ENCODE peak calls at places on chromosomes 7 and 10, in four cellular contexts. P, E, D and U are unnamed samples.

GRCh38 chr10:14653271-14654161 is 121.2 kb downstream of the FAM107B start:
- DNase-seq in E (peak; percentile 51), P (no peak), D (peak; percentile 92), U (peak; percentile 75)

GRCh38 chr10:113540845-113541553 is 11.9 kb upstream of the HABP2 start:
- DNase-seq in P (no peak), D (peak; percentile 53), E (no peak), U (peak; percentile 47)

GRCh38 chr7:70523626-70524351 is 608.2 kb upstream of the GALNT17 start:
- DNase-seq in P (no peak), D (no peak), E (no peak), U (no peak)

GRCh38 chr10:125153693-125154490 is 6.5 kb downstream of the CTBP2 start:
- DNase-seq in P (no peak), D (peak; percentile 72), E (no peak), U (no peak)

GRCh38 chr7:128842674-128843641 is 12.8 kb downstream of the FLNC start:
- DNase-seq in D (no peak), E (no peak), P (no peak), U (no peak)

GRCh38 chr10:29955308-29955935 is 104.0 kb downstream of the JCAD start:
- DNase-seq in E (peak; percentile 42), P (no peak), D (peak; percentile 36), U (peak; percentile 67)

GRCh38 chr10:97731346-97732051 is 5.4 kb upstream of the ZFYVE27 start:
- DNase-seq in P (peak; percentile 20), D (peak; percentile 77), E (no peak), U (peak; percentile 41)

GRCh38 chr7:40866601-40867000 is 731.8 kb downstream of the SUGCT start:
- DNase-seq in D (no peak), E (no peak), P (no peak), U (no peak)

GRCh38 chr7:96297873-96298272 is 24.0 kb downstream of the SLC25A13 start:
- DNase-seq in D (no peak), E (no peak), P (no peak), U (no peak)

GRCh38 chr7:100584046-100584676 is 1.8 kb downstream of the LRCH4 start:
- DNase-seq in P (no peak), E (no peak), D (no peak), U (no peak)

GRCh38 chr10:84706875-84707274 is 378.5 kb downstream of the CCSER2 start:
- DNase-seq in P (no peak), D (peak; percentile 2), E (no peak), U (peak; percentile 43)

GRCh38 chr10:132353456-132354355 is 21.7 kb downstream of the LRRC27 start:
- DNase-seq in P (no peak), D (no peak), E (no peak), U (no peak)

GRCh38 chr7:132646064-132646463 is 69.8 kb upstream of the PLXNA4 start:
- DNase-seq in D (peak; percentile 9), E (no peak), P (no peak), U (no peak)

GRCh38 chr7:157675427-157675930 is 338.7 kb downstream of the DNAJB6 start:
- DNase-seq in E (no peak), D (no peak), P (no peak), U (no peak)

GRCh38 chr7:25148772-25149575 is 23.9 kb upstream of the CYCS start:
- DNase-seq in D (no peak), P (no peak), E (no peak), U (no peak)

GRCh38 chr7:21580073-21580521 is 37.3 kb downstream of the DNAH11 start:
- DNase-seq in D (peak; percentile 53), E (no peak), P (no peak), U (no peak)

GRCh38 chr7:117724898-117725297 is 148.3 kb downstream of the CTTNBP2 start:
- DNase-seq in E (no peak), P (no peak), D (no peak), U (no peak)

GRCh38 chr7:159103382-159104187 is 41.1 kb downstream of the VIPR2 start:
- DNase-seq in D (no peak), P (no peak), E (no peak), U (no peak)

GRCh38 chr7:154748387-154748786 is 254.5 kb downstream of the PAXIP1 start:
- DNase-seq in P (no peak), E (no peak), D (no peak), U (no peak)